ENCODE peak calls at places on chromosomes 4 and X, in five cellular contexts. O, U, J, V and L are unnamed samples.

GRCh38 chrX:111151764-111152163 is 55.8 kb downstream of the PAK3 start:
- DNase-seq in U (no peak), O (no peak), V (no peak), J (no peak), L (no peak)

GRCh38 chr4:3318561-3319021 is 25.8 kb downstream of the RGS12 start:
- DNase-seq in J (peak), U (no peak), O (peak), V (no peak), L (no peak)

GRCh38 chrX:7889680-7890079 is 37.5 kb downstream of the PNPLA4 start:
- DNase-seq in O (no peak), J (no peak), U (no peak), V (no peak), L (no peak)

GRCh38 chr4:97923096-97923495 is 220.2 kb downstream of the STPG2 start:
- DNase-seq in U (no peak), J (no peak), O (no peak), V (no peak), L (no peak)

GRCh38 chr4:139720806-139721205 is 55.2 kb downstream of the MGST2 start:
- DNase-seq in V (no peak), J (no peak), O (no peak), U (no peak), L (no peak)

GRCh38 chrX:136273986-136274385 is 22.8 kb upstream of the MAP7D3 start:
- DNase-seq in J (no peak), V (no peak), O (no peak), U (no peak), L (no peak)

GRCh38 chrX:106612403-106612789 is 618 bp downstream of the RADX start:
- DNase-seq in U (no peak), O (no peak), V (peak), J (no peak), L (no peak)

GRCh38 chr4:3529363-3529762 is 2.9 kb downstream of the LRPAP1 start:
- DNase-seq in V (no peak), O (no peak), U (no peak), J (no peak), L (no peak)

GRCh38 chr4:186193851-186194250 is 2.5 kb downstream of the CYP4V2 start:
- DNase-seq in U (no peak), V (no peak), J (no peak), O (no peak), L (no peak)

DNA sequence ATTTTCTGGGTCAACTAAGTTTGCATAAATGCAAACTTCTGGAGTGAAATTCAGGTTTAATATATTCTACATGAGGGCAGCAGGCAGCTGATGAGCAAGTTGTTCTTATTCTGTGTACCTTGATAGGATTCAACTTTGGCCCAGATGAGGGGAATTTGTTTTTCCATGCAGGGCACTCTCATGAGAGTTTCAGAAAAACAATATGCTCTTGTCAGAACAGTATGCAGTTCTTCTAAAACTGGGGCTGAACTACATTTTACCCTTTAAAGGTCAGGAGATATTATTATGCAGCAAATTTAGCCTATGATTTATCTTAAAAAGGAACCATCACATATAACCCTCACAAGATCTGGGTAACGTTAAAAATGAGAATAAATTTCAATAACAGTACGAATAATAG is 19.2 kb downstream of the GPRIN3 start:
- DNase-seq in O (no peak), V (no peak), J (no peak), U (no peak), L (no peak)
- TF ChIP-seq JUND in O (no peak), V (no peak), J (no peak), U (no peak), L (no peak)

GRCh38 chr4:114599231-114600065 is 841 bp downstream of the UGT8 start:
- DNase-seq in V (no peak), U (no peak), J (no peak), O (peak), L (peak)
- TF ChIP-seq EZH2 in V (no peak), U (no peak), J (peak), O (no peak), L (no peak)

GRCh38 chr4:2305766-2306501 is 44.0 kb upstream of the MXD4 start:
- DNase-seq in U (no peak), J (no peak), V (no peak), O (no peak), L (no peak)
- TF ChIP-seq JUND in U (no peak), J (no peak), V (no peak), O (no peak), L (no peak)

DNA sequence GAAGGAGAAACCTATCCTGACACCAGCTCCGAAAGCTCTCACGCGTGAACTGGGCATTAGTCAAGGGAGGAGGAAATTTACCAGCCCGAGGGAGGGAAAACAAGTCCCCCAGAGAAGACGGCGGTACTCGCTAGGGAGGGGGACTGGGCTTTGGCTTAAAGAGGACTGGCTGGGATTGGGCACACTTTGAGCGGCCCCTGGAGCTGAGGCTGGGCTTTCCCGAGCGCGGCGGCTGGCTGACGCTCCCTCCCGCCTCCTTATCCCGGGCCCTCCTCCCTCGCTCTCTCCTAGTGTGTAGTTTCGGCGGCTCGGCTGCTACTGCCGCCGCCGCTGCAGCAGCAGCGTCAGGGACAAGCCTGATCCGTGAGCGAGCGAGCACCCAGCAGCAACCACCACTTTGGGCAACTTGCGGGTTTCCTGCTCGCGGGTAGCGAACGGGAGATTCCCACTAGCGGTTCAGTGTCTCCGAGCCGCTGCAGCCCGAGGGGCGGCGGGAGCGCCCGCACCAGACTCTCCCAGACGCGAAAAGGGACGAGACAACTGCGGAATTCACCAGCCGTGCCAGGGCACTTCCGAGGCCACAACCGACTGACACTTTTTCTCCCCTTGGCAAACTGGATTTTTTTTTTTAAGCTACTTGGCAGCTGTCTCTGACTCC is 677 bp upstream of the PCDH7 start:
- DNase-seq in J (no peak), O (no peak), U (no peak), V (no peak), L (no peak)
- TF ChIP-seq EZH2 in J (no peak), O (no peak), U (no peak), V (peak), L (no peak)

GRCh38 chr4:79855081-79855480 is 217.9 kb downstream of the ANTXR2 start:
- DNase-seq in J (no peak), U (no peak), O (no peak), V (no peak), L (no peak)
- TF ChIP-seq JUND in J (no peak), U (no peak), O (no peak), V (no peak), L (no peak)

GRCh38 chrX:145821291-145821897 is 3.8 kb downstream of the SLITRK2 start:
- DNase-seq in J (no peak), O (no peak), U (no peak), V (no peak), L (no peak)
- TF ChIP-seq EZH2 in J (no peak), O (no peak), U (no peak), V (no peak), L (no peak)

GRCh38 chr4:118904935-118905334 is 16.3 kb downstream of the SYNPO2 start:
- DNase-seq in U (no peak), J (no peak), V (no peak), O (no peak), L (no peak)
- TF ChIP-seq JUND in U (no peak), J (no peak), V (no peak), O (no peak), L (no peak)

GRCh38 chr4:155759372-155760252 is 791 bp downstream of the GUCY1B1 start:
- DNase-seq in O (peak), J (no peak), U (no peak), V (no peak), L (no peak)
- TF ChIP-seq EZH2 in O (no peak), J (peak), U (no peak), V (no peak), L (no peak)